ENCODE peak calls at places on chromosomes 6 and 20, in seven cellular contexts. B, N, P, R, K, Z and U are unnamed samples.

GRCh38 chr20:25204550-25205276 is 9.2 kb downstream of the ENTPD6 start:
- DNase-seq in N (no peak), R (no peak), P (no peak), K (no peak), B (no peak), Z (no peak), U (no peak)

GRCh38 chr6:159172066-159172465 is 2.9 kb downstream of the FNDC1 start:
- DNase-seq in B (no peak), N (no peak), Z (no peak), P (peak), K (no peak), R (no peak), U (no peak)

GRCh38 chr6:161369339-161369738 is 95.5 kb upstream of the AGPAT4 start:
- DNase-seq in B (peak), Z (peak), R (no peak), N (no peak), P (peak), K (no peak), U (no peak)

GRCh38 chr6:162173448-162173847 is 554.1 kb downstream of the PRKN start:
- DNase-seq in R (no peak), Z (no peak), B (no peak), N (no peak), P (no peak), K (no peak), U (no peak)

GRCh38 chr20:56171087-56172012 is 77.2 kb upstream of the MC3R start:
- DNase-seq in B (no peak), Z (peak), R (no peak), K (no peak), P (peak), N (no peak), U (no peak)

GRCh38 chr6:50842446-50842845 is 23.8 kb downstream of the TFAP2B start:
- DNase-seq in K (no peak), B (no peak), Z (no peak), P (no peak), R (no peak), N (no peak), U (no peak)

GRCh38 chr6:18997375-18997826 is 610.3 kb downstream of the RNF144B start:
- DNase-seq in P (peak), R (no peak), K (no peak), N (peak), Z (peak), B (peak), U (no peak)

GRCh38 chr20:1171461-1172093 is 13.2 kb downstream of the TMEM74B start:
- DNase-seq in K (no peak), Z (peak), B (no peak), P (peak), R (no peak), N (peak), U (no peak)

GRCh38 chr6:2450546-2450945 is 205.1 kb upstream of the GMDS start:
- DNase-seq in P (no peak), K (no peak), B (no peak), R (peak), N (peak), Z (no peak), U (peak)

GRCh38 chr20:20410678-20411077 is 42.8 kb downstream of the INSM1 start:
- DNase-seq in R (peak), Z (no peak), N (peak), B (no peak), P (peak), K (no peak), U (peak)

GRCh38 chr6:41543087-41543486 is 3.1 kb upstream of the FOXP4 start:
- DNase-seq in N (no peak), R (no peak), B (no peak), Z (no peak), P (no peak), K (no peak), U (no peak)

GRCh38 chr6:158068893-158069799 is 87.5 kb downstream of the SYNJ2 start:
- DNase-seq in N (no peak), Z (peak), P (peak), K (no peak), B (peak), R (peak), U (no peak)

GRCh38 chr6:26183581-26184408 is 96.6 kb downstream of the HFE start:
- DNase-seq in K (no peak), B (peak), R (peak), P (peak), N (peak), Z (peak), U (peak)

GRCh38 chr6:137846772-137847313 is 20.2 kb upstream of the TNFAIP3 start:
- DNase-seq in K (no peak), B (no peak), Z (no peak), N (no peak), P (no peak), R (no peak), U (peak)

GRCh38 chr6:55636406-55637102 is 57.6 kb upstream of the HMGCLL1 start:
- DNase-seq in P (peak), R (no peak), N (no peak), Z (peak), K (no peak), B (peak), U (no peak)

GRCh38 chr6:35024601-35025054 is 116.5 kb downstream of the TCP11 start:
- DNase-seq in Z (peak), P (peak), B (peak), K (no peak), N (peak), R (peak), U (no peak)

GRCh38 chr6:138601128-138601527 is 101.8 kb upstream of the NHSL1 start:
- DNase-seq in K (no peak), B (no peak), N (no peak), Z (no peak), R (no peak), P (peak), U (no peak)

GRCh38 chr6:18047406-18047805 is 60.0 kb upstream of the KIF13A start:
- DNase-seq in Z (no peak), R (no peak), B (peak), K (no peak), P (peak), N (no peak), U (no peak)

GRCh38 chr6:107731422-107732319 is 92.4 kb downstream of the SCML4 start:
- DNase-seq in B (no peak), K (no peak), N (no peak), R (no peak), Z (no peak), P (no peak), U (no peak)

GRCh38 chr6:107730106-107730505 is 94.0 kb downstream of the SCML4 start:
- DNase-seq in N (no peak), R (no peak), B (no peak), K (no peak), Z (no peak), P (no peak), U (no peak)

GRCh38 chr6:107732461-107732860 is 91.7 kb downstream of the SCML4 start:
- DNase-seq in B (no peak), R (no peak), K (no peak), P (no peak), Z (no peak), N (no peak), U (no peak)

GRCh38 chr6:107729098-107729497 is 95.0 kb downstream of the SCML4 start:
- DNase-seq in R (no peak), B (no peak), K (no peak), N (no peak), Z (no peak), P (no peak), U (no peak)

DNA sequence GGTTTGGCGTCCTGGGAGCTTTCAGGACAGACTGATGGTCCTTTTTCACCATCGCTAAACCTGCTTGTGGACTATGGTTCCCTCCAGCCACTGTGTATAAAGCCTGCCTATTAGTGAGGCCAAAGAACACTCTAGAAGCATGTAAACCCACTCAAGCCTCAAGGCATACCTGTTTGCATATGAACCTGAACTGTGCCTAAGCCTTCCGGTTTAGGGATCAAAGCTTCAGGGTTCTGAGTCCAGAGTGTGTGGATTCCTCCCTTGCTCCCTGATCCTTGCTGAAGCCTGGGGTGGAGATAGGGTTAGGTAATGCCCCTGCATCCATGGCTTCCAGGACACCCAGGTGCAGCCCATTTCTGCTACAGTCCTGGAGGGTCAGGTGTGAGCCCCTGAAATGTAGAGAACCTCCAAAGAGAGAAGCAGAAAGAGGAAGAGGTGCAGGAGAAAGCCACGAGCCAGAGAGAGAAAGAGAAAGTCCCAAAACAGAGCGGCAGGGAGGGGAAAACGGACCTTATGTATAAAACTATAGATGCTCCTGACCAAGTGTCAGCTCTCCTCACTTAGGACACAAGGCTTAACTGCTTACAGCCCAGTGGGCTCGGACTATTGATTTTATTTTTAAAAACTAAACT is 93.3 kb downstream of the SCML4 start:
- DNase-seq in P (no peak), B (no peak), K (no peak), N (no peak), R (no peak), Z (no peak), U (no peak)
- H3K27ac ChIP-seq in P (no peak), B (no peak), K (no peak), N (no peak), R (peak), Z (no peak), U (no peak)

GRCh38 chr6:33426590-33427563 is 7.0 kb downstream of the SYNGAP1 start:
- DNase-seq in P (no peak), K (no peak), N (no peak), B (no peak), R (no peak), Z (peak), U (no peak)

GRCh38 chr6:33428891-33429744 is 9.3 kb downstream of the SYNGAP1 start:
- DNase-seq in K (no peak), Z (no peak), B (no peak), N (no peak), P (no peak), R (no peak), U (no peak)

GRCh38 chr6:33425668-33426577 is 6.1 kb downstream of the SYNGAP1 start:
- DNase-seq in B (peak), N (peak), K (no peak), P (peak), Z (peak), R (peak), U (peak)

GRCh38 chr6:33428219-33428890 is 8.5 kb downstream of the SYNGAP1 start:
- DNase-seq in B (peak), K (no peak), N (peak), R (no peak), P (no peak), Z (peak), U (no peak)

DNA sequence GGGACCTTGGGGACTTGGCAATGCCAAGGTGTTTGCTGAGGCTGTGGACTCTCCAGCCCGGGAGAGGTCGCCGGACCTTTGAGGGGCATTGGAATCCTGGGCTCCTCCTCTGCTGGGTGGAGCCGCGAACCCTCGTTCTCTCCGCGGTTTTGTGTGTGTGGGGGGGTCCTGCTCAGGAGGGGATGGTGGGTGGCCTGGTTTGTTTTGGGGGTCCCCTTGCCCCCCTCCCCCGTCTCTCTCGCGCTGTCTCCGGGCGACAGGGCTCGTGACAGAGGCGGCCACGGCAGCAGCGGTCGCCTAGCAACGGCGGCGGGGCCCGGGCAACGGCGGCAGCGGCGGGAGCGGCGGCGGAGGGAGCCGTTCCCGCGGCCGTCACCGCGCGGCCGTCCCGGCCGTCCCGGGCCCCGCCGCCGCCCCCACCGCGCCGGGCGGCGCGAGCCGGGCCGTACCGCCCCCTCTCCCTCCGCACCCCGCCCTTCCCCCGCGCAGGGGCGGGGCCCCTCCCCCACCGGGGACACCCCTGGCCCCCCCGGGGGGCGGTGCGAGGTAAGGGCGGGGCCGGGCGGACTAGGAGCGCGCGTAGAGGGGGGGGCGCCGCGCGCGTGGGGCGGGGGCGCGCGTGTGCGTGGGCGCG is 7.8 kb downstream of the SYNGAP1 start:
- DNase-seq in P (no peak), Z (peak), R (peak), N (peak), K (no peak), B (no peak), U (peak)
- TF ChIP-seq CTCF in P (no peak), Z (no peak), R (no peak), N (no peak), K (no peak), B (peak), U (no peak)

GRCh38 chr6:6821639-6822261 is 233.2 kb downstream of the LY86 start:
- DNase-seq in R (no peak), Z (no peak), K (no peak), B (no peak), N (no peak), P (no peak), U (no peak)

GRCh38 chr6:6823030-6823429 is 234.5 kb downstream of the LY86 start:
- DNase-seq in P (no peak), B (no peak), R (no peak), Z (no peak), K (no peak), N (no peak), U (no peak)

GRCh38 chr6:6823568-6824224 is 235.2 kb downstream of the LY86 start:
- DNase-seq in R (peak), N (no peak), Z (no peak), K (no peak), B (no peak), P (no peak), U (no peak)

GRCh38 chr6:6818078-6818639 is 229.6 kb downstream of the LY86 start:
- DNase-seq in N (no peak), B (no peak), R (no peak), Z (no peak), K (no peak), P (no peak), U (no peak)

GRCh38 chr6:6820688-6821238 is 232.2 kb downstream of the LY86 start:
- DNase-seq in B (no peak), K (no peak), N (no peak), Z (no peak), R (peak), P (no peak), U (peak)
- H3K27ac ChIP-seq in B (no peak), K (peak), N (no peak), Z (no peak), R (no peak), P (no peak), U (no peak)

DNA sequence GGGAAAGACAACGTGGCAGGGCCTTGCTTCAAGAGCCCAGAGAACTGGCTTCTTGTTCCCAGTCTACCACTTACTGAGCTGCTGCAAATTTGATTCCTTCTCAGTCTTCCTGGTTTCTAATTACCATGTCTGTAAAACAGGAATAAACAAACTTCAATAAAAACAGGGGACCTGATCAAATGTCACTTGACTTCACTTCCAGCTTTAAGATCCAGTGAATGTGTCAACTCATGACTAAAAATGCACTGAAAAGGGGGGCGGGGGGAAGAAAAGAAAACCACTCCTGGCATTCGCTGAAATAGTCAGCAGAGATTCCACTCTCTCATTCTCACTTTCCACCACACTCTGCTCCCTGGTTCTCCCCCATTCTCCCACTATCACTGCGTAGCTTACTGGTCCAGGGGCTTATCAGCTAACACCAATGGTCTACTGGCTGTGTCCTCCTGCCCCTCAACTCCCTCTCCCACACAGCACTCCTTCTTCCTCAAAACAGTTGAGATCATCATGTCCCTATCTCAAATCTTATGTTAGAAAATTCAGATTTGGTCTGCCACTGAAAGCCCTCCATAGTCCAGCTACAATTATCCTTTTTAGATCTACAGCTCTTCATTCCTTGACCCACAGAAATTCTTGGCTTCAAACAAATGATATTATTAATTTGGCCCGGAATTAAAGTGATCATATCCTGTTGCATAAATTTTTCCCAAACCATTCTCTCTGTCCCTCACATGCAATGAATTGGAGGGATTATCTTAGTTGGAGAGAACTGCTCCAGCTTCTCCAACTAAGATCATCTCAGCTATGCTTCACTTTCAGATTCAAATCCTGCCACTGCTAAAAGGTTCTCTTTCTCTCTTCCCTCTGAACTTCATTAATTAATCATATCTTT is 494.4 kb upstream of the MARCKS start:
- DNase-seq in P (peak), Z (no peak), K (no peak), R (no peak), N (no peak), B (peak), U (no peak)
- TF ChIP-seq CTCF in P (no peak), Z (no peak), K (no peak), R (no peak), N (no peak), B (no peak), U (no peak)

GRCh38 chr6:63460971-63461370 is 111.3 kb upstream of the LOC128125822 start:
- DNase-seq in P (no peak), K (no peak), R (no peak), B (no peak), Z (no peak), N (no peak), U (no peak)

GRCh38 chr6:63451238-63451637 is 121.0 kb upstream of the LOC128125822 start:
- DNase-seq in B (no peak), P (no peak), R (no peak), N (no peak), K (no peak), Z (no peak), U (no peak)

GRCh38 chr6:63452117-63452516 is 120.2 kb upstream of the LOC128125822 start:
- DNase-seq in K (no peak), B (no peak), R (no peak), N (no peak), Z (peak), P (no peak), U (no peak)

GRCh38 chr6:63458480-63459115 is 113.7 kb upstream of the LOC128125822 start:
- DNase-seq in N (no peak), P (no peak), R (no peak), K (no peak), Z (peak), B (no peak), U (no peak)

DNA sequence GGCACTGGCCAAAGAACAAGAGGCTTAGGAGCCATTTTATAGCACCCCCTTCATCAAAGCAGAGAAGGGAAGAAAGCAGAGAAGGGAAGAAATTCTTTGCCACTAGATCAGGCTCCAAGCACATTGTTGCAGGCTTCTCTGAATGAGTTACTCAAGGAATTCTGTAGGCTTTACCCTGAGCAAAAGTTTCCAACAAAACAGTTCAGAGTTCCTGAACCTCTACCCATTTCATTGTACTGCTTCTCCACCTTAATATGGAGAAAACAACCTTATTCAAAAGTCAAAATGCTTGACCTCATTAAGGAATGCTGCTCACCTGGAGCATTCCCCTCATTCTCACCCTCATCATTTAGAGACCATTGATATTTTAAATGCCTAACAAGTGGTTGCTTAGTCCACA is 115.5 kb upstream of the LOC128125822 start:
- DNase-seq in N (no peak), B (no peak), K (no peak), Z (no peak), R (no peak), P (no peak), U (no peak)
- H3K27ac ChIP-seq in N (no peak), B (no peak), K (no peak), Z (peak), R (no peak), P (no peak), U (peak)

DNA sequence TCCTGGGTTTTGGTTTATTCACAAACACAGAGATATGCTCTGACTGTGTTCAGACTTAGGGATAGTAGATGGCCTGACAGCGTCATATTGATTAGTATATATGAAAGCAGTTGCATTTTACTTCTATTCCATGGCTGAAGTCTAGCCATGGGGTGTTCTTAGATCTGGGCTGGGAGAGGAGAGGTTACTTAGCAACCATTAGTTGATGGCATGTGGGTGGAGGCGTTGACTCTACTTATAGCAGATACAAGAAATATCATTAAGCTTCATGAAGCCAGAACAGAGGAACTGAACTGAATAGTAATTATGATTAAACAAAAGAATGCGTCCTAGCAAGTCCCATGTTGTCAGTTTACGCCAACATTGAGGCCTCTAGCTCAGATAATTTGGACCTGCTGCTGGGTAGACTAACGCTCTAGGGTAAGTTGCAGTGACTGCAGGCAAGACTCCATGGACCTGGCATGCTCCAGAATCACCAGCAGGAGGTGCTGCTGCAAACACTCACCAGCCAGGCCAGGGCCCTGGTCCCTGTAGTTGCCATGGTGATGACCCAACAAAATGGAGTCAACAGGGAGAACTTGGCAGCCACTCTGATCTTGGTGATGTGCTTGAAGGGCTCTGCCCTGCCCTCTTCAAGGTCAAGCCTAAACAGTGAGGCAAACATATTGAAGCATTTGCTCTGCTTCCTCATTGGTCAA is 477.4 kb downstream of the PREX1 start:
- DNase-seq in B (no peak), N (no peak), Z (peak), K (no peak), R (no peak), P (no peak), U (no peak)
- TF ChIP-seq CTCF in B (peak), N (no peak), Z (peak), K (peak), R (no peak), P (no peak), U (no peak)

GRCh38 chr6:32965901-32966300 is 2.5 kb upstream of the BRD2 start:
- DNase-seq in K (no peak), P (no peak), N (no peak), Z (no peak), B (no peak), R (no peak), U (no peak)

GRCh38 chr6:32964776-32965175 is 3.6 kb upstream of the BRD2 start:
- DNase-seq in B (no peak), P (no peak), K (no peak), Z (no peak), N (no peak), R (no peak), U (no peak)

GRCh38 chr6:32960563-32960962 is 7.7 kb upstream of the HLA-DMA start:
- DNase-seq in B (no peak), K (no peak), Z (no peak), P (no peak), R (no peak), N (no peak), U (no peak)

GRCh38 chr6:32963870-32964269 is 4.5 kb upstream of the BRD2 start:
- DNase-seq in P (no peak), Z (no peak), R (no peak), N (no peak), B (no peak), K (no peak), U (no peak)

GRCh38 chr6:32962427-32962826 is 6.0 kb upstream of the BRD2 start:
- DNase-seq in P (no peak), N (no peak), Z (no peak), K (no peak), R (no peak), B (no peak), U (no peak)
- H3K27ac ChIP-seq in P (no peak), N (no peak), Z (no peak), K (no peak), R (no peak), B (no peak), U (no peak)